ENCODE peak calls at places on chromosomes 16 and 17, in five cellular contexts. E is stimulated activated effector memory CD8-positive, alpha-beta T cell treated with anti-CD3 and anti-CD28 coated beads, Interleukin-12 subunit alpha, Interleukin-12 subunit beta, amount 100 ng/mL, for 72 hours; S is NCI-H774; G is neural progenitor cell; P is SW480. T is an unnamed sample.

GRCh38 chr17:76884995-76885896 is 17.0 kb downstream of the MGAT5B start:
- DNase-seq in E (no peak), S (no peak), G (no peak), P (peak), T (peak)

GRCh38 chr16:9003322-9003721 is 39.6 kb upstream of the USP7 start:
- DNase-seq in E (no peak), S (peak), G (no peak), P (no peak), T (no peak)

GRCh38 chr17:38591759-38592241 is 14.0 kb downstream of the SRCIN1 start:
- DNase-seq in E (no peak), S (no peak), G (no peak), P (peak), T (no peak)

GRCh38 chr17:740240-741055 is 8.1 kb downstream of the TLCD3A start:
- DNase-seq in E (no peak), S (no peak), G (no peak), P (no peak), T (no peak)

GRCh38 chr16:83903739-83904138 is 4.8 kb downstream of the MLYCD start:
- DNase-seq in E (no peak), S (no peak), G (no peak), P (no peak), T (no peak)

GRCh38 chr16:66923247-66923851 is 2.0 kb downstream of the RRAD start:
- DNase-seq in E (no peak), S (no peak), G (no peak), P (no peak), T (no peak)

GRCh38 chr17:71757156-71757555 is 363.7 kb upstream of the SOX9 start:
- DNase-seq in E (no peak), S (no peak), G (no peak), P (no peak), T (no peak)

GRCh38 chr16:73213761-73214480 is 166.0 kb upstream of the ZFHX3 start:
- DNase-seq in E (no peak), S (no peak), G (no peak), P (no peak), T (no peak)

GRCh38 chr17:71383111-71383510 is 737.7 kb upstream of the SOX9 start:
- DNase-seq in E (no peak), S (no peak), G (no peak), P (no peak), T (no peak)

GRCh38 chr17:77829871-77830799 is 128.4 kb upstream of the TNRC6C start:
- DNase-seq in E (no peak), S (no peak), G (peak), P (peak), T (no peak)

GRCh38 chr17:66753126-66753920 is 81.6 kb upstream of the CACNG5 start:
- DNase-seq in E (no peak), S (no peak), G (peak), P (no peak), T (peak)

GRCh38 chr17:50101346-50102163 is 6.4 kb downstream of the PDK2 start:
- DNase-seq in E (no peak), S (no peak), G (peak), P (peak), T (peak)

GRCh38 chr17:44555056-44555455 is 2.2 kb upstream of the FZD2 start:
- DNase-seq in E (no peak), S (no peak), G (no peak), P (no peak), T (peak)

GRCh38 chr16:85422124-85422373 is 191.1 kb upstream of the GSE1 start:
- DNase-seq in E (no peak), S (no peak), G (no peak), P (no peak), T (no peak)

GRCh38 chr16:24423332-24423731 is 116.0 kb upstream of the RBBP6 start:
- DNase-seq in E (no peak), S (no peak), G (no peak), P (peak), T (no peak)

GRCh38 chr16:81457326-81458133 is 12.9 kb downstream of the CMIP start:
- DNase-seq in E (no peak), S (no peak), G (no peak), P (peak), T (peak)

GRCh38 chr16:64718481-64718880 is 403.4 kb downstream of the CDH11 start:
- DNase-seq in E (no peak), S (no peak), G (no peak), P (no peak), T (no peak)

GRCh38 chr16:30992381-30992780 is 7.4 kb downstream of the HSD3B7 start:
- DNase-seq in E (no peak), S (no peak), G (no peak), P (no peak), T (no peak)

GRCh38 chr17:66337866-66338472 is 35.6 kb downstream of the PRKCA start:
- DNase-seq in E (no peak), S (no peak), G (no peak), P (no peak), T (no peak)